ENCODE peak calls at places on chromosomes 12 and 14, in five cellular contexts. X is neural progenitor cell, C is ovary, K is left lung, V is IMR-90. I is an unnamed sample.

GRCh38 chr14:87899228-87899627 is 93.8 kb downstream of the GALC start:
- DNase-seq in K (no peak), C (no peak), X (no peak), V (no peak), I (no peak)

GRCh38 chr14:35336171-35337073 is 44.2 kb downstream of the PSMA6 start:
- DNase-seq in V (peak; percentile 85), C (peak; percentile 99), K (peak; percentile 95), X (peak; percentile 59), I (peak; percentile 98)

GRCh38 chr12:82765971-82766705 is 79.4 kb downstream of the TMTC2 start:
- DNase-seq in X (no peak), K (no peak), C (no peak), V (no peak), I (no peak)

GRCh38 chr12:57234571-57235011 is 5.1 kb downstream of the SHMT2 start:
- DNase-seq in K (no peak), C (no peak), V (no peak), X (no peak), I (no peak)

GRCh38 chr12:56724660-56724988 is 475 bp downstream of the NACA start:
- DNase-seq in V (no peak), C (peak; percentile 20), X (peak; percentile 33), K (no peak), I (no peak)

GRCh38 chr12:89259831-89260230 is 92.5 kb downstream of the DUSP6 start:
- DNase-seq in X (no peak), V (peak; percentile 40), K (no peak), C (no peak), I (no peak)

GRCh38 chr12:124448241-124448954 is 119.0 kb downstream of the NCOR2 start:
- DNase-seq in K (no peak), C (no peak), X (no peak), V (no peak), I (no peak)

GRCh38 chr14:22427771-22428228 is 161.2 kb downstream of the DAD1 start:
- DNase-seq in X (peak; percentile 17), K (no peak), C (peak; percentile 52), V (peak; percentile 57), I (peak; percentile 66)

GRCh38 chr14:93059917-93060545 is 55.7 kb downstream of the ITPK1 start:
- DNase-seq in K (no peak), V (no peak), C (no peak), X (no peak), I (no peak)
- H3K4me1 ChIP-seq in K (peaks cover 23% of the 10 kb centered on the region), V (peaks cover 16% of the 10 kb centered on the region), C (peaks cover 14% of the 10 kb centered on the region), X (no peaks in the 10 kb centered on the region), I (peaks cover 14% of the 10 kb centered on the region)

DNA sequence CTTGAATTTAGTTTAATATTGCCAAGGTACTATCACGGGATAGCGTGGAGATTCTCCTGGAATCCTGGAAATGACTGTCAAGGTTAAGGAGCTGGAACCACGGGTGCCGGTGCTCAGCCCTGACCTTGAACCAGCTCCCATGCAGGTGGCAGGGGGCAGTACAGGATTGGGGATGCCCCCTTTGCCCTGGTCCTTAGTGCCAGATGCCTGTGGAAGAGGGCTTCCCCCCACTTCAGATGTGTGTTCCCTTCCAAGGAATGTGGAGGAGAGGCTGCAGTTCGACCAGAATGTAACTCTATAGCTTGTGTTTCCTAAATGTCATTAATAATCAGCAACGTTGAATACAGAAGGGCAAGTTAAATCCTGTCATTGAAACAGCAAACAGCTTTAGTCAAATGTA is 258.9 kb downstream of the VRK1 start:
- DNase-seq in V (no peak), K (no peak), X (no peak), C (no peak), I (no peak)
- TF ChIP-seq CTCF in V (no peak), K (no peak), X (no peak), C (no peak), I (no peak)

DNA sequence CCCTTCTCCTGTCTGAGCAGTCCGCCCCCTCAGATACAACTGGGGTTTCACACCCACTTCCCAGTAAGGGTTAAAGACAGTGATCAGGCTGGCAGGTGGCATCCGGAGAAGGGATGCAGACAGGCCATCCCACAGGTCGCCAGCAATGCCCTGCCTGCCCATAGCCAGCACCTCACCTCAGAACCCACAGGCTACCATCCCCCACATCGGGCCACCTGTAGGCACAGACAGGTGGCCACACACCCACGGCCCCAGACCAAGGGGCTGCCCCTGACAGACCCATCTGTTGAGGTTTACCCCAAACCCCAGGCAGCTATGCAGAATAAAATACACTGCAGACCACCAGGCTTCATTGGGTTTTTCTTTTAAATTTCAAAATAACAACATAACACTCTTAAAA is 57.5 kb downstream of the CCNK start:
- DNase-seq in C (no peak), K (no peak), V (no peak), X (no peak), I (no peak)
- H3K4me1 ChIP-seq in C (no peaks in the 10 kb centered on the region), K (peaks cover 10% of the 10 kb centered on the region), V (peaks cover 25% of the 10 kb centered on the region), X (peaks cover 80% of the 10 kb centered on the region), I (peaks cover 30% of the 10 kb centered on the region)

GRCh38 chr14:73634333-73634833 is 10.4 kb upstream of the DNAL1 start:
- DNase-seq in C (peak; percentile 47), K (no peak), V (no peak), X (peak; percentile 82), I (peak; percentile 58)
- TF ChIP-seq CTCF in C (no peak), K (no peak), V (peak; percentile 13), X (peak; percentile 42), I (peak; percentile 51)

GRCh38 chr14:95509512-95509911 is 6.9 kb downstream of the SYNE3 start:
- DNase-seq in C (no peak), X (no peak), K (peak; percentile 12), V (no peak), I (no peak)
- H3K4me1 ChIP-seq in C (peaks cover 9% of the 10 kb centered on the region), X (no peaks in the 10 kb centered on the region), K (peaks cover 81% of the 10 kb centered on the region), V (peaks cover 17% of the 10 kb centered on the region), I (peaks cover 6% of the 10 kb centered on the region)

DNA sequence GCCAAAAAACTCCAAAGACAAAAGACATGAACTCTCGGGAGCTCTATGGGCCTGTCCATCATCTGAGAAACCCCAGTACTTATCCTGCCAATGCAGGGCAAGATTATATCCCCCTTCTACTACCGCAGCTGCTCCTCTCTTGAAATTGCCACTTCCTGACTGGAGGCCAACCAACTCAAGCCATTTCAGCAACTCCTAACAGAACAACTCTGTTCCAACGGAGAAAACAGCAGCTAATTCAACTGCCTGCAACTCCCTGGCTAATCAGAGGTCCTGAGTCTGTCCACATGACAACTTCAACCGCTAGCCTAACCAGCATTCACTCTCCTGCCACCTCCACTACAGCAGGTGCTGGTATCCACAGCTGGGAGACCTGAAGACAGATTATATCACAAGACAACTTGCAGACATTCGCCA is 24.1 kb downstream of the CEP83 start:
- DNase-seq in C (no peak), X (peak; percentile 4), V (no peak), K (no peak), I (no peak)
- TF ChIP-seq CTCF in C (no peak), X (no peak), V (no peak), K (no peak), I (no peak)

GRCh38 chr14:31026076-31026394 is at the start of gene STRN3:
- DNase-seq in V (no peak), X (no peak), K (no peak), C (no peak), I (no peak)

GRCh38 chr14:31029016-31029970 is 3.1 kb upstream of the STRN3 start:
- DNase-seq in X (no peak), K (no peak), C (no peak), V (no peak), I (no peak)

GRCh38 chr14:31027847-31028246 is 1.7 kb upstream of the STRN3 start:
- DNase-seq in K (no peak), C (no peak), V (no peak), X (no peak), I (no peak)

GRCh38 chr14:31026395-31027096 is 367 bp upstream of the STRN3 start:
- DNase-seq in X (peak; percentile 97), C (peak; percentile 96), V (peak; percentile 97), K (peak; percentile 97), I (peak; percentile 98)

DNA sequence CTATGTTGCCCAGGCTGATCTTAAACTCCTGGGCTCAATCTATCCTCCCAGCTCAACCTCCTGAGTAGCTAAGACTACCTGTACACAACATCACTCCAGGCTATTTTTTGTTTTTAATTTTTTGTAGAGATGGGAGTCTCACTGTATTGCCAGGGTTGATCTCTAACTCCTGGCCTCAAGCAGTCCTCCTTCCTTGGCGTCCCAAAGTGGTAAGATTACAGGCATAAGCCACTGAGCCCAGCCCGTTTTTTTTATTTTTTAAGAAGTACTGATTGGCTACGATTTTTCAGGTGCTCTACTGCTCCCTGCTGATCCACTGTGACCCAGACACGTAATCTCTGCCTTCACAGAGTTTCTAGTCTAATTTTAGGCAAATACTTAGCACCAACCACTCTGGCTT is 4.2 kb upstream of the STRN3 start:
- DNase-seq in K (no peak), X (no peak), C (no peak), V (no peak), I (no peak)
- H3K4me1 ChIP-seq in K (peaks cover 5% of the 10 kb centered on the region), X (peaks cover 7% of the 10 kb centered on the region), C (peaks cover 2% of the 10 kb centered on the region), V (no peaks in the 10 kb centered on the region), I (no peaks in the 10 kb centered on the region)